ENCODE peak calls at places on chromosome 1, in ten cellular contexts. S is upper lobe of right lung, R is fibroblast of pulmonary artery, H is astrocyte of the spinal cord, X is fibroblast of villous mesenchyme, P is kidney epithelial cell, T is left ventricle myocardium inferior, C is dorsolateral prefrontal cortex, M is suprapubic skin, G is GM12865. O is an unnamed sample.
A peak's percentile ranks its signal among the peaks of the same experiment; 100 is the strongest.

GRCh38 chr1:70071597-70071996 is 133.8 kb downstream of the LRRC40 start:
- DNase-seq in S (no peak), R (peak; percentile 75), H (peak; percentile 74), X (peak; percentile 82), P (no peak), T (no peak), C (no peak), M (no peak), G (no peak), O (peak; percentile 87)

GRCh38 chr1:200228081-200228480 is 181.8 kb downstream of the ZNF281 start:
- DNase-seq in S (no peak), R (peak; percentile 3), H (no peak), X (no peak), P (no peak), T (no peak), C (no peak), M (no peak), G (no peak), O (no peak)

GRCh38 chr1:68375919-68376318 is 73.8 kb downstream of the RPE65 start:
- DNase-seq in S (no peak), R (no peak), H (peak; percentile 44), X (no peak), P (no peak), T (no peak), C (no peak), M (no peak), G (no peak), O (peak; percentile 46)

GRCh38 chr1:208885046-208885445 is 640.9 kb upstream of the PLXNA2 start:
- DNase-seq in S (no peak), R (no peak), H (no peak), X (peak; percentile 8), P (no peak), T (no peak), C (no peak), M (no peak), G (no peak), O (no peak)

GRCh38 chr1:207858806-207859205 is 52.1 kb downstream of the CD34 start:
- DNase-seq in S (no peak), R (peak; percentile 56), H (no peak), X (peak; percentile 62), P (no peak), T (no peak), C (no peak), M (no peak), G (no peak), O (no peak)

GRCh38 chr1:47764461-47765046 is 232.6 kb downstream of the TRABD2B start:
- DNase-seq in S (no peak), R (no peak), H (no peak), X (no peak), P (no peak), T (no peak), C (no peak), M (no peak), G (no peak), O (no peak)

GRCh38 chr1:22039594-22040347 is 12.7 kb upstream of the CDC42 start:
- DNase-seq in S (peak; percentile 88), R (peak; percentile 80), H (peak; percentile 55), X (peak; percentile 59), P (no peak), T (peak; percentile 69), C (no peak), M (no peak), G (peak; percentile 99), O (peak; percentile 68)

GRCh38 chr1:232428036-232428600 is 201.8 kb downstream of the SIPA1L2 start:
- DNase-seq in S (no peak), R (peak; percentile 14), H (no peak), X (peak; percentile 19), P (no peak), T (no peak), C (no peak), M (no peak), G (no peak), O (no peak)

GRCh38 chr1:115062542-115063004 is 26.7 kb downstream of the TSPAN2 start:
- DNase-seq in S (peak; percentile 70), R (no peak), H (peak; percentile 86), X (peak; percentile 6), P (no peak), T (peak; percentile 42), C (no peak), M (no peak), G (peak; percentile 73), O (no peak)

GRCh38 chr1:30275926-30276736 is 447.3 kb downstream of the MATN1 start:
- DNase-seq in S (no peak), R (no peak), H (no peak), X (no peak), P (no peak), T (no peak), C (no peak), M (peak; percentile 38), G (no peak), O (no peak)

GRCh38 chr1:27868932-27869718 is 3.2 kb upstream of the THEMIS2 start:
- DNase-seq in S (peak; percentile 69), R (no peak), H (no peak), X (no peak), P (no peak), T (peak; percentile 52), C (no peak), M (no peak), G (peak; percentile 91), O (no peak)

GRCh38 chr1:73801912-73802429 is 396.0 kb downstream of the LRRIQ3 start:
- DNase-seq in S (no peak), R (no peak), H (no peak), X (no peak), P (no peak), T (no peak), C (no peak), M (no peak), G (no peak), O (no peak)

GRCh38 chr1:207002731-207003146 is 29.8 kb downstream of the C1orf116 start:
- DNase-seq in S (peak; percentile 92), R (no peak), H (peak; percentile 43), X (no peak), P (no peak), T (no peak), C (no peak), M (no peak), G (no peak), O (peak; percentile 23)

DNA sequence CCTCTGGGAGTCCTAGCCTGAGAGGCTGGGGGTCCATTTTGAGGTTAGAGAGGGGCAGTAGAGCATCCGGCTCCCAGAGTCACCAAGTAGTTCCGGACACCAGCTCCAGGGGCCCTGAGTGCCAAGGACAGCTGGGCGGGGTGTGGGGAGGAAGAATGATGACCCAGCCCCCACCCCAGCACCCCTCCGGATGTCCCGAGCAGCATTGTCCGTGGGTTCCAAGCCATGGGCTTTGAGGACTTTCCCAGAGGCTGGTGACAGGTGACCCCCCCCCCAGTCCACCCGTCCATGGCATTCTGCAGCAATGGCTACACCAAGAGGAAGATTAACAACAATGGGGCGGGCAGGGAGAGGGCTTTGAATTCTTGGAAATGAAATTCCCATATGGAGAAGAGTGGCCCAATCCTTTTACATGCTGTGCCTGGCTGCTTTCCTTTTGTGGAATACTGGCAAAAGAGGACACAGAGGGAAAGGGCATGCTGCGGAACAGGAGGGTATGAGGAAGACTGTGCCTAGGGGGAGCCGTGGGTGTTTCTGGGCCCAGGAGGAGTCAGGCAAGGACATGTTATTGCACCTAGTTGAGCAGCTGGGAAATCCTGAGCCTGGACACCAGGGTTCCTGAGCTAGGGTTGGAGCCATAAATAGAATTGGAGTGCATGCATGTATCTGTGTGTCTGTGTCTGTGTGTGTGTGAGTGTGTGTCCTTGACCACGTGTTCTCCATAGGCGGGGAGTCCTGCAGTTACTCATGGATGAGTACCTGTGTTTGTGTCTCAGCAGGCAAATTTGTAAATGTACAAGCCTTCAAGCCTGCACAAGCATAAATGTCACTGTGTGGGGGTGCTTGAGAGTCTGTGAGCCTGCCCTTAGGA is 953 bp downstream of the ATP1A2 start:
- DNase-seq in S (no peak), R (peak; percentile 27), H (peak; percentile 50), X (no peak), P (no peak), T (no peak), C (no peak), M (no peak), G (no peak), O (peak; percentile 55)
- H3K4me3 ChIP-seq in S (peak overlapping the region; percentile 8), R (no peak overlapping the region), H (peak overlapping the region; percentile 35), X (no peak overlapping the region), P (no peak overlapping the region), T (peak overlapping the region; percentile 74), C (peak overlapping the region; percentile 47), M (peak overlapping the region; percentile 9), G (no peak overlapping the region), O (no peak overlapping the region)

GRCh38 chr1:19884312-19884711 is 2.1 kb downstream of the OTUD3 start:
- DNase-seq in S (no peak), R (no peak), H (no peak), X (no peak), P (no peak), T (no peak), C (no peak), M (no peak), G (no peak), O (no peak)
- TF ChIP-seq CTCF in S (no peak), R (no peak), H (no peak), X (no peak), P (no peak), T (no peak), C (no peak), M (no peak), G (no peak), O (no peak)

GRCh38 chr1:211483896-211484612 is 7.9 kb downstream of the RD3 start:
- DNase-seq in S (no peak), R (no peak), H (no peak), X (no peak), P (no peak), T (no peak), C (no peak), M (peak; percentile 37), G (no peak), O (no peak)

GRCh38 chr1:211487082-211487481 is 4.9 kb downstream of the RD3 start:
- DNase-seq in S (no peak), R (no peak), H (no peak), X (no peak), P (no peak), T (no peak), C (no peak), M (peak; percentile 26), G (no peak), O (no peak)

GRCh38 chr1:211484738-211485479 is 7.1 kb downstream of the RD3 start:
- DNase-seq in S (no peak), R (no peak), H (no peak), X (no peak), P (no peak), T (no peak), C (no peak), M (peak; percentile 56), G (no peak), O (no peak)

GRCh38 chr1:211487672-211488208 is 4.2 kb downstream of the RD3 start:
- DNase-seq in S (no peak), R (no peak), H (no peak), X (no peak), P (no peak), T (no peak), C (peak; percentile 8), M (no peak), G (no peak), O (no peak)

GRCh38 chr1:211485480-211485857 is 6.5 kb downstream of the RD3 start:
- DNase-seq in S (no peak), R (no peak), H (no peak), X (no peak), P (no peak), T (no peak), C (no peak), M (peak; percentile 54), G (no peak), O (no peak)
- H3K4me3 ChIP-seq in S (no peak overlapping the region), R (no peak overlapping the region), H (no peak overlapping the region), X (no peak overlapping the region), P (no peak overlapping the region), T (no peak overlapping the region), C (no peak overlapping the region), M (no peak overlapping the region), G (no peak overlapping the region), O (no peak overlapping the region)

GRCh38 chr1:112605633-112606327 is 13.2 kb downstream of the ST7L start:
- DNase-seq in S (no peak), R (no peak), H (peak; percentile 17), X (no peak), P (no peak), T (no peak), C (no peak), M (no peak), G (no peak), O (peak; percentile 9)
- TF ChIP-seq CTCF in S (no peak), R (no peak), H (no peak), X (no peak), P (no peak), T (no peak), C (no peak), M (no peak), G (no peak), O (no peak)

O was measured in foreskin fibroblast.